ENCODE peak calls at places on chromosomes 7 and 10, in seven cellular contexts. F is GM12878, Z is SK-N-SH, G is K562, L is HCT116, V is H1, T is T47D. P is an unnamed sample.

GRCh38 chr7:18354686-18355085 is 140.9 kb upstream of the HDAC9 start:
- DNase-seq in L (no peak), Z (no peak), F (no peak), T (no peak), G (no peak), V (no peak), P (no peak)

GRCh38 chr10:104445359-104445758 is 91.7 kb downstream of the CFAP58 start:
- DNase-seq in T (no peak), F (no peak), G (no peak), L (no peak), V (no peak), Z (no peak), P (no peak)

GRCh38 chr10:2979267-2979660 is 88.1 kb upstream of the PFKP start:
- DNase-seq in F (no peak), L (no peak), V (no peak), T (no peak), Z (no peak), G (no peak), P (no peak)

GRCh38 chr10:123154943-123155505 is 822 bp downstream of the BUB3 start:
- DNase-seq in F (no peak), T (peak), G (no peak), L (peak), Z (no peak), V (no peak), P (peak)

GRCh38 chr10:68327889-68328786 is 3.7 kb upstream of the HNRNPH3 start:
- DNase-seq in V (no peak), L (peak), Z (peak), G (no peak), T (peak), F (no peak), P (peak)

GRCh38 chr7:145511014-145511413 is 605.6 kb upstream of the CNTNAP2 start:
- DNase-seq in G (no peak), F (no peak), T (no peak), L (no peak), Z (no peak), V (no peak), P (no peak)

GRCh38 chr7:16344927-16345326 is 76.4 kb downstream of the CRPPA start:
- DNase-seq in G (peak), V (no peak), T (no peak), Z (no peak), L (no peak), F (no peak), P (no peak)

GRCh38 chr7:157366722-157367121 is 29.9 kb downstream of the DNAJB6 start:
- DNase-seq in Z (no peak), T (no peak), F (no peak), V (no peak), L (no peak), G (no peak), P (no peak)

GRCh38 chr10:101961591-101962498 is 94.1 kb downstream of the ARMH3 start:
- DNase-seq in V (peak), Z (no peak), L (no peak), F (no peak), T (no peak), G (no peak), P (no peak)

GRCh38 chr7:82263880-82264751 is 179.5 kb downstream of the CACNA2D1 start:
- DNase-seq in G (no peak), L (no peak), V (no peak), F (no peak), T (no peak), Z (peak), P (no peak)

GRCh38 chr10:69180525-69181204 is 631 bp downstream of the SUPV3L1 start:
- DNase-seq in V (no peak), G (peak), F (no peak), Z (no peak), L (no peak), T (no peak), P (no peak)

GRCh38 chr7:151851160-151851751 is 25.7 kb downstream of the PRKAG2 start:
- DNase-seq in F (peak), Z (no peak), G (no peak), V (no peak), L (no peak), T (peak), P (no peak)

GRCh38 chr7:159019111-159019510 is 125.6 kb downstream of the VIPR2 start:
- DNase-seq in V (no peak), Z (no peak), G (no peak), T (no peak), F (no peak), L (no peak), P (no peak)

GRCh38 chr7:137626469-137627067 is 220.2 kb downstream of the DGKI start:
- DNase-seq in G (peak), T (peak), L (peak), F (peak), Z (peak), V (peak), P (peak)

GRCh38 chr7:151503902-151504714 is 15.6 kb downstream of the RHEB start:
- DNase-seq in Z (no peak), F (no peak), G (no peak), L (no peak), V (no peak), T (peak), P (peak)

GRCh38 chr7:5351508-5352265 is 68.9 kb downstream of the SLC29A4 start:
- DNase-seq in T (no peak), L (no peak), F (no peak), V (no peak), G (no peak), Z (no peak), P (no peak)

GRCh38 chr10:59126277-59126676 is 50.2 kb upstream of the PHYHIPL start:
- DNase-seq in V (no peak), F (no peak), G (no peak), L (no peak), Z (no peak), T (no peak), P (no peak)

GRCh38 chr10:53846809-53847208 is 954.2 kb downstream of the PCDH15 start:
- DNase-seq in F (no peak), T (peak), Z (no peak), V (no peak), L (no peak), G (no peak), P (no peak)

DNA sequence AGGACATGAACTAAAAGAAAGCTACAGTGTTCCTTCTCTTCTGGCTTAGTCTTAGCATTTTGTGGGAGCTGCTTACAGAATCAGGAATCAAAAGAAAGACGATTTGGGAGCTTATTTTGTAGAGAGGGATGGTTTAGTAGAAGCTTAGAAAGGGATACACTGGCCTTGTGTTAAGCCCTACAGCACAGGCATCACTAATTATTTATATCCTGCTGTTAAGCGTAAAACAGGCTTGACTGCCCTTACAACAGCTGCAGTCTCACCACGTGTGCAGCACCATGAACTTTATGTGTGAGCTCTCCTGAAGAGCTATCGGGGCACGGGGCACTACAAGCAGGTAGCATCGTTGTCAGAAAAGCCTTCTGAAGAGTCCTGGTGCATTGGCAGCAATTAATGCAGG is 798.3 kb downstream of the NXPH1 start:
- DNase-seq in L (no peak), G (no peak), T (peak), F (no peak), V (no peak), Z (no peak), P (no peak)
- TF ChIP-seq JUND in L (no peak), G (no peak), T (no peak), F (no peak), V (no peak), Z (no peak), P (no peak)

GRCh38 chr7:123583821-123584220 is 17.8 kb upstream of the ASB15 start:
- DNase-seq in Z (no peak), L (no peak), T (no peak), V (no peak), F (no peak), G (no peak), P (no peak)

GRCh38 chr7:123581162-123581459 is 20.5 kb upstream of the ASB15 start:
- DNase-seq in F (no peak), V (no peak), Z (no peak), L (no peak), T (no peak), G (no peak), P (no peak)

GRCh38 chr7:123580406-123581161 is 21.0 kb upstream of the ASB15 start:
- DNase-seq in F (no peak), T (peak), L (peak), V (no peak), G (no peak), Z (peak), P (peak)
- TF ChIP-seq JUND in F (no peak), T (no peak), L (no peak), V (no peak), G (no peak), Z (no peak), P (no peak)

GRCh38 chr7:25762511-25763119 is 389.4 kb upstream of the NFE2L3 start:
- DNase-seq in T (no peak), Z (no peak), F (no peak), G (no peak), L (no peak), V (no peak), P (no peak)

GRCh38 chr7:25759748-25760147 is 392.2 kb upstream of the NFE2L3 start:
- DNase-seq in V (peak), T (no peak), L (no peak), Z (no peak), F (no peak), G (no peak), P (no peak)

GRCh38 chr7:25754751-25755150 is 397.2 kb upstream of the NFE2L3 start:
- DNase-seq in F (no peak), T (no peak), L (no peak), Z (no peak), G (no peak), V (no peak), P (no peak)

GRCh38 chr7:25759281-25759680 is 392.7 kb upstream of the NFE2L3 start:
- DNase-seq in V (no peak), Z (no peak), F (no peak), T (no peak), G (no peak), L (no peak), P (no peak)

GRCh38 chr7:25758559-25758958 is 393.4 kb upstream of the NFE2L3 start:
- DNase-seq in F (no peak), V (no peak), G (no peak), L (no peak), Z (no peak), T (no peak), P (no peak)
- TF ChIP-seq JUND in F (no peak), V (no peak), G (no peak), L (no peak), Z (no peak), T (no peak), P (no peak)

DNA sequence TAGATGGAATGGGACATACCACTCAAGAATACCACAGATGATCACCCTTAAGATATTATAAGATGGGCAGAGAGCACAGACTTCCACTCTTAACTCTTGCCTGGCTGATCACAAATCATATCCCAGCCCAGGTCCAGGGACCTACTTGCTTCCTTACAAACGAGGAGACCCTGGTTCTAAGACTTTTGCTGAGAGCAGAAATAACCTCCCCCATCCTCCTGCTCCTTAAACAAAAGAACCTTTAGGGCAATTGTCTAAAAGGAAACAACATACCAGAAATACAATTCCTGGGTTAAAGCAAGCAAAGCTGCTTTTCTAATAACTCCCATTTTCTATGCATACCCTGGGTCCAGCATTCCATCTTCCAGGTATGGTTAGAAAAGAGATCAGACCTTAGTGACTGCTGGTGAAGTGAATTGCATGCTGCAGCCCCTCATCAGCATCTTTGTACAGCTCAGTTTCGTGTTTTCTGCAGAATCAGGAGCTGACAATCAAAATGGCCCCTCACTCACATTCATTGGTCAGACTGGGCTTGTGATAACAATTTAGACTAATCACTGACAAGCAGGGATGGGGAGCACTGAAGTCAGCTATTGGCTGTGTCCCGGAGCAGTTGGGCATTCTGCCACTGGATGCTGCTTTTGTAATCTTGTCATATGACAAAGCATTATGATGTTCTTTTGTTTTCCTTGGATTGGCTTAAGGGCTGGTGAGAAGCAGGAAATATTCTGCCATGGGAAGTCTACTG is 14.6 kb downstream of the IFIT3 start:
- DNase-seq in G (no peak), Z (peak), L (no peak), F (no peak), V (no peak), T (no peak), P (no peak)
- TF ChIP-seq JUND in G (no peak), Z (no peak), L (no peak), F (no peak), V (no peak), T (no peak), P (no peak)

GRCh38 chr7:41925946-41926345 is 223.1 kb upstream of the INHBA start:
- DNase-seq in F (no peak), G (no peak), T (no peak), L (no peak), Z (no peak), V (no peak), P (no peak)
- TF ChIP-seq JUND in F (no peak), G (no peak), T (no peak), L (no peak), Z (no peak), V (no peak), P (no peak)

GRCh38 chr10:65273063-65273462 is 1652.8 kb upstream of the LRRTM3 start:
- DNase-seq in G (no peak), L (no peak), V (no peak), F (no peak), T (no peak), Z (no peak), P (no peak)
- TF ChIP-seq JUND in G (no peak), L (no peak), V (no peak), F (no peak), T (no peak), Z (no peak), P (no peak)

DNA sequence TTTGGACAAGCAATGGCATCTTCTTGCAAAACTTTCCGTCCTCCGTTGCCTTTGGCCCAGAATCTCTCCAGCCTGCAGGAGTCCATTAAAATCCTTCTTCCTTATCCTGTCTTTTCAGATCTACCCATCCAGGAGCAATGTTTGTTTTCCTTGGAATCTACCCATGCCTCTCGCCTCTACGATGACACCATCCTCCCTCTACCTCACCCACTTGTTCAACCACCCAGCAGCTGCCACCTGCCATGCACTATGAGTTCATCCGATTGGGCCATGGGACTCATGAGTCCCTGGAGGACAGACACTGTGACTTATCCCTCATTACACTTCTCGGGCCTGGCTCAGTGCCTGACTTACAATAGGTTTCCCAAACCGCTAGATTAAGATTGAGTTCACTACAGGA is 26.8 kb upstream of the MGMT start:
- DNase-seq in T (no peak), Z (no peak), G (no peak), V (no peak), L (no peak), F (no peak), P (no peak)
- TF ChIP-seq JUND in T (no peak), Z (no peak), G (no peak), V (no peak), L (no peak), F (no peak), P (no peak)

DNA sequence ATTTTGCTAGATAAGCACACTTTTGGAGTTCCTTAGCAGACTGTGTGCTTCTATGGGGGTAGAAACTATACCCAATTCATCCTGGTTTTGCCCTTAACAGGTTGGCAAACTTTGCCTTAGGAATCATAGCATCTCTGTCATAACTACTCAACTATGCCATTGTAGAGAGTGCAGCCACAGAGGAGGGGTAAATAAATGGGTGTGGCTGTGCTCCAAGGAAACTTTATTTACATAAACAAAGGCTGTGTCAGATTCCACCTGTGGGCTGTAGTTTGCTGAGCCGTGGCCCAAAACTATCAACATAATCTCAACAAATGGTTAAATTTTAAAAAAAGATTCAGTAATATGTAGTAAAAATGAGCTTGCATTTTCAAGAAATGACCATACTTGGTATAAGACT is 51.6 kb upstream of the LAMB1 start:
- DNase-seq in Z (no peak), F (no peak), L (no peak), G (no peak), T (peak), V (no peak), P (no peak)
- TF ChIP-seq JUND in Z (no peak), F (no peak), L (no peak), G (no peak), T (no peak), V (no peak), P (no peak)

P was measured in HepG2.